ENCODE peak calls at places on chromosomes 11 and 22, in five cellular contexts. S is fibroblast of villous mesenchyme, V is adrenal gland, I is brain microvascular endothelial cell, T is mammary epithelial cell. F is an unnamed sample.

GRCh38 chr11:18310800-18311340 is 11.1 kb downstream of the HPS5 start:
- DNase-seq in S (no peak), V (peak), I (peak), T (peak), F (no peak)

GRCh38 chr11:114262681-114263509 is 33.3 kb upstream of the NNMT start:
- DNase-seq in S (peak), V (peak), I (peak), T (peak), F (no peak)

GRCh38 chr11:75238595-75239245 is 1.9 kb upstream of the TPBGL start:
- DNase-seq in S (no peak), V (no peak), I (no peak), T (no peak), F (no peak)

GRCh38 chr11:2651826-2652237 is 48.0 kb downstream of the KCNQ1OT1 start:
- DNase-seq in S (no peak), V (no peak), I (no peak), T (no peak), F (no peak)

GRCh38 chr11:134498326-134499139 is 86.5 kb upstream of the B3GAT1 start:
- DNase-seq in S (no peak), V (no peak), I (no peak), T (no peak), F (no peak)

GRCh38 chr11:2569321-2569721 is 124.5 kb downstream of the KCNQ1 start:
- DNase-seq in S (peak), V (peak), I (no peak), T (no peak), F (no peak)

GRCh38 chr22:41888638-41889200 is 26.2 kb downstream of the SHISA8 start:
- DNase-seq in S (peak), V (no peak), I (no peak), T (no peak), F (no peak)

GRCh38 chr11:70764356-70764905 is 366.1 kb downstream of the CTTN start:
- DNase-seq in S (no peak), V (no peak), I (no peak), T (no peak), F (no peak)

GRCh38 chr22:20021196-20022181 is 579 bp downstream of the TANGO2 start:
- DNase-seq in S (peak), V (peak), I (no peak), T (no peak), F (peak)

GRCh38 chr11:130457909-130458729 is 9.7 kb downstream of the ADAMTS15 start:
- DNase-seq in S (no peak), V (no peak), I (no peak), T (peak), F (no peak)

GRCh38 chr11:61162092-61162935 is 1.1 kb upstream of the VPS37C start:
- DNase-seq in S (peak), V (no peak), I (peak), T (peak), F (no peak)

GRCh38 chr11:100632970-100633452 is 54.1 kb upstream of the ARHGAP42 start:
- DNase-seq in S (peak), V (peak), I (peak), T (no peak), F (no peak)

GRCh38 chr22:29217827-29218757 is 12.4 kb downstream of the EMID1 start:
- DNase-seq in S (no peak), V (peak), I (no peak), T (no peak), F (no peak)

GRCh38 chr11:100980156-100980555 is 149.5 kb downstream of the PGR start:
- DNase-seq in S (peak), V (no peak), I (no peak), T (no peak), F (no peak)

GRCh38 chr22:29060931-29061330 is 700 bp downstream of the C22orf31 start:
- DNase-seq in S (no peak), V (no peak), I (no peak), T (no peak), F (no peak)

GRCh38 chr11:122754553-122755322 is 83.6 kb upstream of the CRTAM start:
- DNase-seq in S (peak), V (no peak), I (no peak), T (no peak), F (no peak)

GRCh38 chr11:74009230-74009547 is 304 bp upstream of the UCP3 start:
- DNase-seq in S (no peak), V (no peak), I (no peak), T (no peak), F (no peak)

GRCh38 chr11:130180491-130180890 is 20.9 kb downstream of the ST14 start:
- DNase-seq in S (no peak), V (peak), I (no peak), T (peak), F (no peak)

GRCh38 chr11:24598636-24599035 is 101.8 kb downstream of the LUZP2 start:
- DNase-seq in S (no peak), V (no peak), I (no peak), T (no peak), F (no peak)

GRCh38 chr11:12502041-12502440 is 124.7 kb downstream of the PARVA start:
- DNase-seq in S (peak), V (no peak), I (no peak), T (no peak), F (no peak)

GRCh38 chr11:78161937-78162336 is 22.5 kb upstream of the ALG8 start:
- DNase-seq in S (peak), V (peak), I (peak), T (no peak), F (no peak)

GRCh38 chr11:83441171-83441570 is 155.0 kb upstream of the CCDC90B start:
- DNase-seq in S (no peak), V (no peak), I (no peak), T (no peak), F (no peak)

GRCh38 chr11:113204280-113204679 is 110.1 kb upstream of the TTC12 start:
- DNase-seq in S (no peak), V (no peak), I (no peak), T (no peak), F (no peak)

GRCh38 chr22:17342361-17342760 is 26.9 kb upstream of the CECR2 start:
- DNase-seq in S (no peak), V (no peak), I (no peak), T (no peak), F (no peak)

GRCh38 chr22:46966495-46966845 is 204.0 kb downstream of the TBC1D22A start:
- DNase-seq in S (no peak), V (no peak), I (no peak), T (no peak), F (no peak)

GRCh38 chr22:30694638-30695350 is at the start of gene OSBP2:
- DNase-seq in S (no peak), V (peak), I (no peak), T (no peak), F (no peak)

GRCh38 chr22:32480238-32480637 is 5.6 kb downstream of the FBXO7 start:
- DNase-seq in S (no peak), V (no peak), I (no peak), T (no peak), F (no peak)

GRCh38 chr22:44947029-44947428 is 62.8 kb downstream of the PHF21B start:
- DNase-seq in S (no peak), V (no peak), I (no peak), T (no peak), F (no peak)

GRCh38 chr11:48093795-48094642 is 113.7 kb downstream of the PTPRJ start:
- DNase-seq in S (peak), V (no peak), I (no peak), T (no peak), F (no peak)

GRCh38 chr11:67418476-67419281 is 3.2 kb downstream of the CARNS1 start:
- DNase-seq in S (no peak), V (no peak), I (no peak), T (no peak), F (no peak)

GRCh38 chr22:35150163-35151107 is 84.5 kb downstream of the ISX start:
- DNase-seq in S (peak), V (peak), I (peak), T (peak), F (no peak)

GRCh38 chr11:111913997-111914396 is 1.5 kb downstream of the HSPB2 start:
- DNase-seq in S (peak), V (peak), I (peak), T (no peak), F (peak)

GRCh38 chr11:134995746-134996145 is 583.7 kb upstream of the B3GAT1 start:
- DNase-seq in S (no peak), V (no peak), I (no peak), T (no peak), F (no peak)

GRCh38 chr22:22616636-22617035 is 27.8 kb upstream of the GGTLC2 start:
- DNase-seq in S (no peak), V (no peak), I (no peak), T (peak), F (no peak)

GRCh38 chr22:27750866-27751265 is 50.7 kb downstream of the MN1 start:
- DNase-seq in S (no peak), V (no peak), I (no peak), T (no peak), F (no peak)

GRCh38 chr11:46918087-46918751 is at the start of gene LRP4:
- DNase-seq in S (peak), V (no peak), I (no peak), T (no peak), F (no peak)

DNA sequence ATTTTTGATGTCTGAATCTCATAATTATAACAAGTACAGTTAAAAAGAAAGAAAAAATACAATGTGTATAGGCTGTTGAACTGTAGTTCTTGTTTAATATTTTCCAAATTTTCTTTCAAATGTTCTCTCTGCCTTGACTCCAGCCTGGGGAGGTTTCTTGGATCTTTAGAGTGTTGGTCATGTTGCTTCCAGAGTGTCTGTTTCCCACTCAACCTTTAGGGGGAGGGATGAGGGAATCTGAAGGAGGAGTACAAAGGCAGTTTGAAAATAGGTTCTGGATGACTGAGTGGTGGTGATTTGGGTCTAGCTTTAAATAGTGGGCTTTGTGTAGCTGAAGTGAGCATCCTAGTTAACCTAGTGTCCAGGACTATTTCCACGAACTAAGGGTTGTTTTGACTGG is 2.0 kb downstream of the CTNND1 start:
- DNase-seq in S (peak), V (no peak), I (peak), T (peak), F (no peak)
- TF ChIP-seq CTCF in S (peak), V (peak), I (peak), T (peak), F (peak)

GRCh38 chr11:44734982-44735381 is 8.2 kb downstream of the TSPAN18 start:
- DNase-seq in S (no peak), V (no peak), I (no peak), T (no peak), F (no peak)

GRCh38 chr11:44732564-44732963 is 5.8 kb downstream of the TSPAN18 start:
- DNase-seq in S (no peak), V (peak), I (no peak), T (no peak), F (no peak)

GRCh38 chr11:44731685-44732411 is 5.1 kb downstream of the TSPAN18 start:
- DNase-seq in S (no peak), V (peak), I (no peak), T (no peak), F (no peak)

GRCh38 chr11:44730775-44731174 is 4.0 kb downstream of the TSPAN18 start:
- DNase-seq in S (no peak), V (no peak), I (no peak), T (no peak), F (no peak)

DNA sequence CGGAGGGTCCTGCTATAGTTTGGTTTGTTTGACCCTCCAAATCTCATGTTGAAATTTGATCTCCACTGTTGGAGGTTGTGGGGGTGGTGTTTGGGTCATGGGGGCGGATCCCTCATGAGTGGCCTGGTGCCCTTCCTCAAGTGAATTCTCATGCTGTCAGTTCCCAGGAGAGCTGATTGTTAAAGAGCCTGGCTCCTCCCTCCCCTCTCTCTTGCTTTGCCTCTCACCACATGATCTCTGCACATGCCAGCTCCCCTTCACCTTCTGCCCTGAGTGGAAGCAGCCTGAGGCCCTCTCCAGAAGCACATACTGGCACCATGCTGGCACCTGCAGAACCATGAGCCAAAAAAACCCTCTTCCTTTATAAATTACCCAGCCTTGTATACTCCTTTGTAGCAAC is 7.1 kb downstream of the TSPAN18 start:
- DNase-seq in S (no peak), V (no peak), I (no peak), T (no peak), F (no peak)
- H3K4me3 ChIP-seq in S (no peak), V (no peak), I (no peak), T (no peak), F (no peak)

GRCh38 chr11:125085301-125086081 is 22.4 kb downstream of the SLC37A2 start:
- DNase-seq in S (no peak), V (no peak), I (no peak), T (no peak), F (no peak)
- TF ChIP-seq CTCF in S (no peak), V (no peak), I (peak), T (no peak), F (no peak)

GRCh38 chr11:1388763-1389102 is 1.0 kb upstream of the BRSK2 start:
- DNase-seq in S (no peak), V (no peak), I (no peak), T (no peak), F (no peak)
- H3K4me3 ChIP-seq in S (peak), V (no peak), I (peak), T (peak), F (peak)

GRCh38 chr22:49042877-49043859 is 784.5 kb downstream of the BRD1 start:
- DNase-seq in S (no peak), V (no peak), I (no peak), T (no peak), F (no peak)
- TF ChIP-seq CTCF in S (no peak), V (no peak), I (no peak), T (no peak), F (no peak)

GRCh38 chr11:35526370-35526792 is 965 bp upstream of the PAMR1 start:
- DNase-seq in S (no peak), V (no peak), I (peak), T (peak), F (no peak)
- H3K4me3 ChIP-seq in S (no peak), V (no peak), I (peak), T (no peak), F (peak)

GRCh38 chr11:72551571-72551970 is 117.2 kb upstream of the CLPB start:
- DNase-seq in S (no peak), V (no peak), I (no peak), T (no peak), F (no peak)

GRCh38 chr11:72548481-72548880 is 114.2 kb upstream of the CLPB start:
- DNase-seq in S (no peak), V (no peak), I (no peak), T (no peak), F (no peak)

GRCh38 chr11:72556433-72556832 is 117.8 kb downstream of the PDE2A start:
- DNase-seq in S (no peak), V (no peak), I (no peak), T (no peak), F (no peak)

GRCh38 chr11:72552399-72552910 is 118.1 kb upstream of the CLPB start:
- DNase-seq in S (no peak), V (no peak), I (no peak), T (no peak), F (no peak)

DNA sequence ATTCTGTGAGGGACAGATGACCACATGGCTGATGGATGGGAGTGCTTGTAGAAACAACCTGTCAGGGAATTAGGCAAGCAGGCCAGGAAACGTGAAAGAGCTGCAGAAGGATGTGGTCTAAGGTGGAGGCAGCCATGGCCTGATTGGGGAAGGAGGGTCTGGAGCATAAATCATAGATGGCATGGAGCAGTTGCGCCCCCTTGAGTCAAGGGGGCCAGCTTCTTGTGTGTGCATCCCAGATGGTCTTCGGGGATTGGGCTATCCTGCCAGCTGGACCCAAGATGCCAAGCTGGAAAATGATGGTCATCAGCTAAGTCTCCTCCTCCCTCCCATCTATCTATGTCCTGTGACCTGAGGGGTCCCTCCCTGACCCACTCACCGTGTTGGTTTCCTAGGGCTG is 119.4 kb upstream of the CLPB start:
- DNase-seq in S (no peak), V (no peak), I (no peak), T (no peak), F (no peak)
- TF ChIP-seq CTCF in S (no peak), V (no peak), I (peak), T (no peak), F (no peak)